ENCODE peak calls at places on chromosome 5, in four cellular contexts. K, P, O and C are unnamed samples.
A peak's percentile ranks its signal among the peaks of the same experiment; 100 is the strongest.

GRCh38 chr5:17289681-17290619 is 72.5 kb downstream of the BASP1 start:
- DNase-seq in K (peak; percentile 79), O (no peak), P (peak; percentile 75), C (peak; percentile 47)

GRCh38 chr5:141870871-141871270 is 7.3 kb downstream of the PCDH1 start:
- DNase-seq in K (no peak), O (no peak), P (no peak), C (no peak)

GRCh38 chr5:96885518-96886338 is 9.4 kb downstream of the ERAP2 start:
- DNase-seq in O (no peak), K (peak; percentile 35), P (no peak), C (peak; percentile 50)

GRCh38 chr5:151772868-151773561 is 1.3 kb downstream of the G3BP1 start:
- DNase-seq in K (peak; percentile 53), P (peak; percentile 56), O (no peak), C (no peak)

GRCh38 chr5:171617268-171617667 is 168.3 kb upstream of the SMIM23 start:
- DNase-seq in P (no peak), O (no peak), K (no peak), C (no peak)

GRCh38 chr5:75611324-75612210 is at the start of gene ANKDD1B:
- DNase-seq in K (peak; percentile 64), O (no peak), P (peak; percentile 65), C (peak; percentile 60)

GRCh38 chr5:153122416-153122815 is 368.1 kb upstream of the GRIA1 start:
- DNase-seq in O (no peak), P (no peak), K (no peak), C (no peak)

GRCh38 chr5:143562935-143563334 is 159.4 kb upstream of the NR3C1 start:
- DNase-seq in O (no peak), P (peak; percentile 86), K (peak; percentile 94), C (peak; percentile 85)

GRCh38 chr5:148314187-148314586 is 2.0 kb downstream of the SPINK7 start:
- DNase-seq in O (no peak), K (no peak), P (no peak), C (no peak)

GRCh38 chr5:32193591-32193990 is 19.5 kb upstream of the GOLPH3 start:
- DNase-seq in O (no peak), K (peak; percentile 87), P (peak; percentile 77), C (peak; percentile 86)

GRCh38 chr5:150640311-150641005 is at the start of gene SYNPO:
- DNase-seq in P (peak; percentile 98), O (no peak), K (peak; percentile 97), C (peak; percentile 90)

GRCh38 chr5:73969195-73970059 is 343.4 kb downstream of the ARHGEF28 start:
- DNase-seq in O (no peak), K (no peak), P (no peak), C (no peak)

GRCh38 chr5:133905494-133905893 is 62.9 kb downstream of the C5orf15 start:
- DNase-seq in K (no peak), P (no peak), O (no peak), C (no peak)

GRCh38 chr5:80686757-80687156 is 32.0 kb upstream of the DHFR start:
- DNase-seq in O (no peak), P (peak; percentile 36), K (peak; percentile 13), C (no peak)

GRCh38 chr5:345404-346195 is 24.1 kb downstream of the AHRR start:
- DNase-seq in K (no peak), P (no peak), O (no peak), C (no peak)

GRCh38 chr5:72656756-72657513 is 149.7 kb upstream of the ZNF366 start:
- DNase-seq in K (no peak), P (no peak), O (no peak), C (no peak)

GRCh38 chr5:176667637-176668036 is 20.4 kb downstream of the TSPAN17 start:
- DNase-seq in P (no peak), O (no peak), K (no peak), C (no peak)

GRCh38 chr5:34806532-34806931 is 32.4 kb upstream of the TTC23L start:
- DNase-seq in P (no peak), K (no peak), O (no peak), C (no peak)

GRCh38 chr5:115962565-115963402 is 509 bp downstream of the LVRN start:
- DNase-seq in P (no peak), K (peak; percentile 33), O (no peak), C (no peak)

GRCh38 chr5:124053340-124053739 is 541.4 kb downstream of the CSNK1G3 start:
- DNase-seq in O (no peak), K (no peak), P (no peak), C (peak; percentile 18)

GRCh38 chr5:133890776-133891280 is 77.6 kb downstream of the C5orf15 start:
- DNase-seq in O (no peak), P (no peak), K (no peak), C (no peak)

GRCh38 chr5:116652196-116652729 is 77.6 kb upstream of the SEMA6A start:
- DNase-seq in O (no peak), P (peak; percentile 68), K (peak; percentile 83), C (peak; percentile 80)

GRCh38 chr5:76704131-76704663 is 11.7 kb upstream of the F2R start:
- DNase-seq in O (no peak), P (peak; percentile 51), K (no peak), C (no peak)

GRCh38 chr5:129400395-129400983 is 59.6 kb upstream of the ADAMTS19 start:
- DNase-seq in O (no peak), P (no peak), K (no peak), C (no peak)

GRCh38 chr5:159100022-159100927 is 559 bp upstream of the EBF1 start:
- DNase-seq in O (peak; percentile 87), K (peak; percentile 88), P (peak; percentile 88), C (peak; percentile 91)

GRCh38 chr5:133041910-133042309 is 9.9 kb upstream of the HSPA4 start:
- DNase-seq in P (peak; percentile 44), O (no peak), K (peak; percentile 46), C (peak; percentile 36)